ENCODE peak calls at places on chromosomes 13 and 19, in six cellular contexts. S, R, P, O, A and V are unnamed samples.

GRCh38 chr13:46339035-46339666 is 47.9 kb downstream of the RUBCNL start:
- DNase-seq in S (peak; percentile 66), R (no peak), P (no peak), O (peak; percentile 60), A (no peak), V (peak; percentile 81)

GRCh38 chr13:110912651-110913051 is 2.2 kb downstream of the ANKRD10 start:
- DNase-seq in S (peak; percentile 65), R (peak; percentile 78), P (no peak), O (peak; percentile 78), A (no peak), V (peak; percentile 59)

GRCh38 chr13:34513526-34513925 is 428.5 kb upstream of the NBEA start:
- DNase-seq in S (no peak), R (no peak), P (no peak), O (no peak), A (no peak), V (no peak)

GRCh38 chr13:49563513-49563912 is 21.8 kb downstream of the RCBTB1 start:
- DNase-seq in S (peak; percentile 7), R (no peak), P (no peak), O (peak; percentile 58), A (no peak), V (no peak)

GRCh38 chr13:74695021-74695800 is 561.0 kb upstream of the KLF12 start:
- DNase-seq in S (no peak), R (no peak), P (no peak), O (no peak), A (no peak), V (no peak)

GRCh38 chr13:43797869-43798268 is 11.1 kb upstream of the ENOX1 start:
- DNase-seq in S (no peak), R (no peak), P (no peak), O (peak; percentile 38), A (no peak), V (no peak)

GRCh38 chr13:48954086-48954485 is 21.6 kb upstream of the FNDC3A start:
- DNase-seq in S (peak; percentile 40), R (no peak), P (no peak), O (peak; percentile 24), A (no peak), V (peak; percentile 18)

GRCh38 chr19:54481326-54481930 is 8.3 kb upstream of the CDC42EP5 start:
- DNase-seq in S (peak; percentile 38), R (no peak), P (no peak), O (peak; percentile 40), A (no peak), V (peak; percentile 43)

GRCh38 chr19:38663957-38664502 is 16.6 kb downstream of the ACTN4 start:
- DNase-seq in S (no peak), R (no peak), P (no peak), O (no peak), A (no peak), V (no peak)

GRCh38 chr19:789473-790052 is 7.7 kb upstream of the PTBP1 start:
- DNase-seq in S (no peak), R (no peak), P (no peak), O (peak; percentile 37), A (no peak), V (no peak)

GRCh38 chr19:1650627-1651009 is 1.8 kb downstream of the TCF3 start:
- DNase-seq in S (peak; percentile 21), R (peak; percentile 31), P (no peak), O (peak; percentile 26), A (no peak), V (no peak)

GRCh38 chr13:26584713-26585112 is 27.2 kb downstream of the WASF3 start:
- DNase-seq in S (peak; percentile 90), R (no peak), P (no peak), O (peak; percentile 43), A (no peak), V (peak; percentile 15)

GRCh38 chr13:23584275-23584674 is 14.1 kb downstream of the TNFRSF19 start:
- DNase-seq in S (no peak), R (no peak), P (no peak), O (no peak), A (no peak), V (no peak)

GRCh38 chr13:53201454-53202225 is 173.0 kb downstream of the OLFM4 start:
- DNase-seq in S (peak; percentile 3), R (no peak), P (no peak), O (no peak), A (no peak), V (no peak)

GRCh38 chr19:9075064-9075964 is 11.5 kb upstream of the OR1M1 start:
- DNase-seq in S (peak; percentile 96), R (peak; percentile 91), P (no peak), O (peak; percentile 96), A (peak; percentile 5), V (peak; percentile 99)

GRCh38 chr19:607301-608154 is 17.8 kb downstream of the HCN2 start:
- DNase-seq in S (no peak), R (no peak), P (no peak), O (no peak), A (no peak), V (no peak)

GRCh38 chr13:109427695-109428094 is 358.7 kb downstream of the IRS2 start:
- DNase-seq in S (no peak), R (no peak), P (no peak), O (no peak), A (no peak), V (no peak)

GRCh38 chr19:34500656-34501120 is 19.1 kb downstream of the WTIP start:
- DNase-seq in S (no peak), R (no peak), P (no peak), O (no peak), A (no peak), V (no peak)

GRCh38 chr19:5321851-5322681 is 18.5 kb downstream of the PTPRS start:
- DNase-seq in S (peak; percentile 14), R (no peak), P (no peak), O (no peak), A (no peak), V (peak; percentile 35)

GRCh38 chr19:17264641-17264979 is at the start of gene USHBP1:
- DNase-seq in S (no peak), R (no peak), P (no peak), O (no peak), A (no peak), V (no peak)

GRCh38 chr13:51282322-51282721 is 57.2 kb upstream of the SERPINE3 start:
- DNase-seq in S (no peak), R (no peak), P (no peak), O (no peak), A (no peak), V (no peak)

GRCh38 chr19:10137751-10138682 is 18.3 kb upstream of the EIF3G start:
- DNase-seq in S (no peak), R (no peak), P (no peak), O (no peak), A (no peak), V (peak; percentile 66)

GRCh38 chr13:44459674-44460073 is 86.0 kb downstream of the SERP2 start:
- DNase-seq in S (no peak), R (no peak), P (no peak), O (no peak), A (no peak), V (no peak)